ENCODE peak calls at places on chromosomes 7 and 10, in seven cellular contexts. One of them, this sample, is unnamed.

GRCh38 chr7:135744938-135745701 is 3.5 kb downstream of the FAM180A start:
- DNase-seq in pancreas: no peak
- DNase-seq in occipital lobe: no peak
- DNase-seq in GM10248: no peak
- DNase-seq in activated T-helper 1 cell treated with anti-CD3 and anti-CD28 coated beads, Interleukin-12 subunit alpha, Interleukin-12 subunit beta, Interleukin-2, Interleukin-4 antibody, amounts not matched to agents 30 ng/mL and 10 ng/mL and 1 ng/mL, durations not matched to agents 14 hours and 24 hours and 36 hours: no peak
- DNase-seq in HT1080: peak
- DNase-seq in stimulated activated CD4-positive, alpha-beta T cell treated with anti-CD3 and anti-CD28 coated beads, Interleukin-12 subunit alpha, Interleukin-12 subunit beta, amount 100 ng/mL, for 48 hours: no peak
- DNase-seq in this sample: no peak

GRCh38 chr7:15049157-15049556 is 146.6 kb upstream of the DGKB start:
- DNase-seq in pancreas: no peak
- DNase-seq in occipital lobe: no peak
- DNase-seq in GM10248: no peak
- DNase-seq in activated T-helper 1 cell treated with anti-CD3 and anti-CD28 coated beads, Interleukin-12 subunit alpha, Interleukin-12 subunit beta, Interleukin-2, Interleukin-4 antibody, amounts not matched to agents 30 ng/mL and 10 ng/mL and 1 ng/mL, durations not matched to agents 14 hours and 24 hours and 36 hours: no peak
- DNase-seq in HT1080: no peak
- DNase-seq in stimulated activated CD4-positive, alpha-beta T cell treated with anti-CD3 and anti-CD28 coated beads, Interleukin-12 subunit alpha, Interleukin-12 subunit beta, amount 100 ng/mL, for 48 hours: no peak
- DNase-seq in this sample: no peak

GRCh38 chr10:48557511-48558123 is 47.3 kb downstream of the ARHGAP22 start:
- DNase-seq in pancreas: no peak
- DNase-seq in occipital lobe: no peak
- DNase-seq in GM10248: no peak
- DNase-seq in activated T-helper 1 cell treated with anti-CD3 and anti-CD28 coated beads, Interleukin-12 subunit alpha, Interleukin-12 subunit beta, Interleukin-2, Interleukin-4 antibody, amounts not matched to agents 30 ng/mL and 10 ng/mL and 1 ng/mL, durations not matched to agents 14 hours and 24 hours and 36 hours: no peak
- DNase-seq in HT1080: no peak
- DNase-seq in stimulated activated CD4-positive, alpha-beta T cell treated with anti-CD3 and anti-CD28 coated beads, Interleukin-12 subunit alpha, Interleukin-12 subunit beta, amount 100 ng/mL, for 48 hours: no peak
- DNase-seq in this sample: no peak

GRCh38 chr7:36070230-36070629 is 82.8 kb upstream of the EEPD1 start:
- DNase-seq in pancreas: no peak
- DNase-seq in occipital lobe: no peak
- DNase-seq in GM10248: no peak
- DNase-seq in activated T-helper 1 cell treated with anti-CD3 and anti-CD28 coated beads, Interleukin-12 subunit alpha, Interleukin-12 subunit beta, Interleukin-2, Interleukin-4 antibody, amounts not matched to agents 30 ng/mL and 10 ng/mL and 1 ng/mL, durations not matched to agents 14 hours and 24 hours and 36 hours: no peak
- DNase-seq in HT1080: no peak
- DNase-seq in stimulated activated CD4-positive, alpha-beta T cell treated with anti-CD3 and anti-CD28 coated beads, Interleukin-12 subunit alpha, Interleukin-12 subunit beta, amount 100 ng/mL, for 48 hours: no peak
- DNase-seq in this sample: no peak

GRCh38 chr10:42952358-42952757 is 124.5 kb upstream of the RET start:
- DNase-seq in pancreas: peak
- DNase-seq in occipital lobe: no peak
- DNase-seq in GM10248: no peak
- DNase-seq in activated T-helper 1 cell treated with anti-CD3 and anti-CD28 coated beads, Interleukin-12 subunit alpha, Interleukin-12 subunit beta, Interleukin-2, Interleukin-4 antibody, amounts not matched to agents 30 ng/mL and 10 ng/mL and 1 ng/mL, durations not matched to agents 14 hours and 24 hours and 36 hours: no peak
- DNase-seq in HT1080: peak
- DNase-seq in stimulated activated CD4-positive, alpha-beta T cell treated with anti-CD3 and anti-CD28 coated beads, Interleukin-12 subunit alpha, Interleukin-12 subunit beta, amount 100 ng/mL, for 48 hours: no peak
- DNase-seq in this sample: no peak

GRCh38 chr10:121282264-121282663 is 316.0 kb downstream of the FGFR2 start:
- DNase-seq in pancreas: no peak
- DNase-seq in occipital lobe: no peak
- DNase-seq in GM10248: no peak
- DNase-seq in activated T-helper 1 cell treated with anti-CD3 and anti-CD28 coated beads, Interleukin-12 subunit alpha, Interleukin-12 subunit beta, Interleukin-2, Interleukin-4 antibody, amounts not matched to agents 30 ng/mL and 10 ng/mL and 1 ng/mL, durations not matched to agents 14 hours and 24 hours and 36 hours: no peak
- DNase-seq in HT1080: no peak
- DNase-seq in stimulated activated CD4-positive, alpha-beta T cell treated with anti-CD3 and anti-CD28 coated beads, Interleukin-12 subunit alpha, Interleukin-12 subunit beta, amount 100 ng/mL, for 48 hours: no peak
- DNase-seq in this sample: no peak

GRCh38 chr7:112207106-112207592 is 654 bp downstream of the ZNF277 start:
- DNase-seq in pancreas: no peak
- DNase-seq in occipital lobe: no peak
- DNase-seq in GM10248: peak
- DNase-seq in activated T-helper 1 cell treated with anti-CD3 and anti-CD28 coated beads, Interleukin-12 subunit alpha, Interleukin-12 subunit beta, Interleukin-2, Interleukin-4 antibody, amounts not matched to agents 30 ng/mL and 10 ng/mL and 1 ng/mL, durations not matched to agents 14 hours and 24 hours and 36 hours: no peak
- DNase-seq in HT1080: no peak
- DNase-seq in stimulated activated CD4-positive, alpha-beta T cell treated with anti-CD3 and anti-CD28 coated beads, Interleukin-12 subunit alpha, Interleukin-12 subunit beta, amount 100 ng/mL, for 48 hours: no peak
- DNase-seq in this sample: peak

GRCh38 chr7:141369422-141369821 is 181.8 kb upstream of the AGK start:
- DNase-seq in pancreas: no peak
- DNase-seq in occipital lobe: no peak
- DNase-seq in GM10248: no peak
- DNase-seq in activated T-helper 1 cell treated with anti-CD3 and anti-CD28 coated beads, Interleukin-12 subunit alpha, Interleukin-12 subunit beta, Interleukin-2, Interleukin-4 antibody, amounts not matched to agents 30 ng/mL and 10 ng/mL and 1 ng/mL, durations not matched to agents 14 hours and 24 hours and 36 hours: no peak
- DNase-seq in HT1080: no peak
- DNase-seq in stimulated activated CD4-positive, alpha-beta T cell treated with anti-CD3 and anti-CD28 coated beads, Interleukin-12 subunit alpha, Interleukin-12 subunit beta, amount 100 ng/mL, for 48 hours: no peak
- DNase-seq in this sample: no peak

GRCh38 chr10:132971448-132972148 is 29.2 kb upstream of the CFAP46 start:
- DNase-seq in pancreas: peak
- DNase-seq in occipital lobe: no peak
- DNase-seq in GM10248: no peak
- DNase-seq in activated T-helper 1 cell treated with anti-CD3 and anti-CD28 coated beads, Interleukin-12 subunit alpha, Interleukin-12 subunit beta, Interleukin-2, Interleukin-4 antibody, amounts not matched to agents 30 ng/mL and 10 ng/mL and 1 ng/mL, durations not matched to agents 14 hours and 24 hours and 36 hours: no peak
- DNase-seq in HT1080: no peak
- DNase-seq in stimulated activated CD4-positive, alpha-beta T cell treated with anti-CD3 and anti-CD28 coated beads, Interleukin-12 subunit alpha, Interleukin-12 subunit beta, amount 100 ng/mL, for 48 hours: no peak
- DNase-seq in this sample: no peak

GRCh38 chr10:6020806-6021205 is 41.4 kb downstream of the IL2RA start:
- DNase-seq in pancreas: no peak
- DNase-seq in occipital lobe: no peak
- DNase-seq in GM10248: no peak
- DNase-seq in activated T-helper 1 cell treated with anti-CD3 and anti-CD28 coated beads, Interleukin-12 subunit alpha, Interleukin-12 subunit beta, Interleukin-2, Interleukin-4 antibody, amounts not matched to agents 30 ng/mL and 10 ng/mL and 1 ng/mL, durations not matched to agents 14 hours and 24 hours and 36 hours: no peak
- DNase-seq in HT1080: no peak
- DNase-seq in stimulated activated CD4-positive, alpha-beta T cell treated with anti-CD3 and anti-CD28 coated beads, Interleukin-12 subunit alpha, Interleukin-12 subunit beta, amount 100 ng/mL, for 48 hours: no peak
- DNase-seq in this sample: no peak

GRCh38 chr10:128642502-128642901 is 516.3 kb upstream of the MKI67 start:
- DNase-seq in pancreas: no peak
- DNase-seq in occipital lobe: no peak
- DNase-seq in GM10248: no peak
- DNase-seq in activated T-helper 1 cell treated with anti-CD3 and anti-CD28 coated beads, Interleukin-12 subunit alpha, Interleukin-12 subunit beta, Interleukin-2, Interleukin-4 antibody, amounts not matched to agents 30 ng/mL and 10 ng/mL and 1 ng/mL, durations not matched to agents 14 hours and 24 hours and 36 hours: no peak
- DNase-seq in HT1080: peak
- DNase-seq in stimulated activated CD4-positive, alpha-beta T cell treated with anti-CD3 and anti-CD28 coated beads, Interleukin-12 subunit alpha, Interleukin-12 subunit beta, amount 100 ng/mL, for 48 hours: no peak
- DNase-seq in this sample: no peak

GRCh38 chr10:24952146-24952700 is at the start of gene PRTFDC1:
- DNase-seq in pancreas: peak
- DNase-seq in occipital lobe: peak
- DNase-seq in GM10248: peak
- DNase-seq in activated T-helper 1 cell treated with anti-CD3 and anti-CD28 coated beads, Interleukin-12 subunit alpha, Interleukin-12 subunit beta, Interleukin-2, Interleukin-4 antibody, amounts not matched to agents 30 ng/mL and 10 ng/mL and 1 ng/mL, durations not matched to agents 14 hours and 24 hours and 36 hours: no peak
- DNase-seq in HT1080: no peak
- DNase-seq in stimulated activated CD4-positive, alpha-beta T cell treated with anti-CD3 and anti-CD28 coated beads, Interleukin-12 subunit alpha, Interleukin-12 subunit beta, amount 100 ng/mL, for 48 hours: peak
- DNase-seq in this sample: no peak

GRCh38 chr10:15254808-15255655 is 86.5 kb upstream of the NMT2 start:
- DNase-seq in pancreas: no peak
- DNase-seq in occipital lobe: peak
- DNase-seq in GM10248: no peak
- DNase-seq in activated T-helper 1 cell treated with anti-CD3 and anti-CD28 coated beads, Interleukin-12 subunit alpha, Interleukin-12 subunit beta, Interleukin-2, Interleukin-4 antibody, amounts not matched to agents 30 ng/mL and 10 ng/mL and 1 ng/mL, durations not matched to agents 14 hours and 24 hours and 36 hours: peak
- DNase-seq in HT1080: no peak
- DNase-seq in stimulated activated CD4-positive, alpha-beta T cell treated with anti-CD3 and anti-CD28 coated beads, Interleukin-12 subunit alpha, Interleukin-12 subunit beta, amount 100 ng/mL, for 48 hours: no peak
- DNase-seq in this sample: no peak

GRCh38 chr7:139431459-139431858 is 52.0 kb downstream of the KLRG2 start:
- DNase-seq in pancreas: no peak
- DNase-seq in occipital lobe: no peak
- DNase-seq in GM10248: no peak
- DNase-seq in activated T-helper 1 cell treated with anti-CD3 and anti-CD28 coated beads, Interleukin-12 subunit alpha, Interleukin-12 subunit beta, Interleukin-2, Interleukin-4 antibody, amounts not matched to agents 30 ng/mL and 10 ng/mL and 1 ng/mL, durations not matched to agents 14 hours and 24 hours and 36 hours: no peak
- DNase-seq in HT1080: no peak
- DNase-seq in stimulated activated CD4-positive, alpha-beta T cell treated with anti-CD3 and anti-CD28 coated beads, Interleukin-12 subunit alpha, Interleukin-12 subunit beta, amount 100 ng/mL, for 48 hours: no peak
- DNase-seq in this sample: peak

GRCh38 chr10:69750011-69750373 is 51.7 kb upstream of the COL13A1 start:
- DNase-seq in pancreas: no peak
- DNase-seq in occipital lobe: no peak
- DNase-seq in GM10248: no peak
- DNase-seq in activated T-helper 1 cell treated with anti-CD3 and anti-CD28 coated beads, Interleukin-12 subunit alpha, Interleukin-12 subunit beta, Interleukin-2, Interleukin-4 antibody, amounts not matched to agents 30 ng/mL and 10 ng/mL and 1 ng/mL, durations not matched to agents 14 hours and 24 hours and 36 hours: no peak
- DNase-seq in HT1080: no peak
- DNase-seq in stimulated activated CD4-positive, alpha-beta T cell treated with anti-CD3 and anti-CD28 coated beads, Interleukin-12 subunit alpha, Interleukin-12 subunit beta, amount 100 ng/mL, for 48 hours: no peak
- DNase-seq in this sample: peak

GRCh38 chr7:774161-775109 is 47.4 kb upstream of the PRKAR1B start:
- DNase-seq in pancreas: peak
- DNase-seq in occipital lobe: no peak
- DNase-seq in GM10248: peak
- DNase-seq in activated T-helper 1 cell treated with anti-CD3 and anti-CD28 coated beads, Interleukin-12 subunit alpha, Interleukin-12 subunit beta, Interleukin-2, Interleukin-4 antibody, amounts not matched to agents 30 ng/mL and 10 ng/mL and 1 ng/mL, durations not matched to agents 14 hours and 24 hours and 36 hours: peak
- DNase-seq in HT1080: peak
- DNase-seq in stimulated activated CD4-positive, alpha-beta T cell treated with anti-CD3 and anti-CD28 coated beads, Interleukin-12 subunit alpha, Interleukin-12 subunit beta, amount 100 ng/mL, for 48 hours: peak
- DNase-seq in this sample: peak

GRCh38 chr7:67662804-67663203 is 666.2 kb downstream of the TYW1 start:
- DNase-seq in pancreas: no peak
- DNase-seq in occipital lobe: no peak
- DNase-seq in GM10248: no peak
- DNase-seq in activated T-helper 1 cell treated with anti-CD3 and anti-CD28 coated beads, Interleukin-12 subunit alpha, Interleukin-12 subunit beta, Interleukin-2, Interleukin-4 antibody, amounts not matched to agents 30 ng/mL and 10 ng/mL and 1 ng/mL, durations not matched to agents 14 hours and 24 hours and 36 hours: no peak
- DNase-seq in HT1080: no peak
- DNase-seq in stimulated activated CD4-positive, alpha-beta T cell treated with anti-CD3 and anti-CD28 coated beads, Interleukin-12 subunit alpha, Interleukin-12 subunit beta, amount 100 ng/mL, for 48 hours: no peak
- DNase-seq in this sample: no peak

GRCh38 chr10:113486531-113486930 is 66.3 kb upstream of the HABP2 start:
- DNase-seq in pancreas: no peak
- DNase-seq in occipital lobe: no peak
- DNase-seq in GM10248: no peak
- DNase-seq in activated T-helper 1 cell treated with anti-CD3 and anti-CD28 coated beads, Interleukin-12 subunit alpha, Interleukin-12 subunit beta, Interleukin-2, Interleukin-4 antibody, amounts not matched to agents 30 ng/mL and 10 ng/mL and 1 ng/mL, durations not matched to agents 14 hours and 24 hours and 36 hours: no peak
- DNase-seq in HT1080: no peak
- DNase-seq in stimulated activated CD4-positive, alpha-beta T cell treated with anti-CD3 and anti-CD28 coated beads, Interleukin-12 subunit alpha, Interleukin-12 subunit beta, amount 100 ng/mL, for 48 hours: no peak
- DNase-seq in this sample: no peak

GRCh38 chr7:4076701-4077294 is 605.3 kb upstream of the FOXK1 start:
- DNase-seq in pancreas: no peak
- DNase-seq in occipital lobe: no peak
- DNase-seq in GM10248: no peak
- DNase-seq in activated T-helper 1 cell treated with anti-CD3 and anti-CD28 coated beads, Interleukin-12 subunit alpha, Interleukin-12 subunit beta, Interleukin-2, Interleukin-4 antibody, amounts not matched to agents 30 ng/mL and 10 ng/mL and 1 ng/mL, durations not matched to agents 14 hours and 24 hours and 36 hours: no peak
- DNase-seq in HT1080: no peak
- DNase-seq in stimulated activated CD4-positive, alpha-beta T cell treated with anti-CD3 and anti-CD28 coated beads, Interleukin-12 subunit alpha, Interleukin-12 subunit beta, amount 100 ng/mL, for 48 hours: no peak
- DNase-seq in this sample: no peak

GRCh38 chr7:46115410-46115809 is 194.3 kb upstream of the IGFBP3 start:
- DNase-seq in pancreas: no peak
- DNase-seq in occipital lobe: no peak
- DNase-seq in GM10248: no peak
- DNase-seq in activated T-helper 1 cell treated with anti-CD3 and anti-CD28 coated beads, Interleukin-12 subunit alpha, Interleukin-12 subunit beta, Interleukin-2, Interleukin-4 antibody, amounts not matched to agents 30 ng/mL and 10 ng/mL and 1 ng/mL, durations not matched to agents 14 hours and 24 hours and 36 hours: no peak
- DNase-seq in HT1080: no peak
- DNase-seq in stimulated activated CD4-positive, alpha-beta T cell treated with anti-CD3 and anti-CD28 coated beads, Interleukin-12 subunit alpha, Interleukin-12 subunit beta, amount 100 ng/mL, for 48 hours: no peak
- DNase-seq in this sample: no peak

GRCh38 chr10:122173337-122173736 is 97.8 kb upstream of the BTBD16 start:
- DNase-seq in pancreas: no peak
- DNase-seq in occipital lobe: no peak
- DNase-seq in GM10248: no peak
- DNase-seq in activated T-helper 1 cell treated with anti-CD3 and anti-CD28 coated beads, Interleukin-12 subunit alpha, Interleukin-12 subunit beta, Interleukin-2, Interleukin-4 antibody, amounts not matched to agents 30 ng/mL and 10 ng/mL and 1 ng/mL, durations not matched to agents 14 hours and 24 hours and 36 hours: no peak
- DNase-seq in HT1080: no peak
- DNase-seq in stimulated activated CD4-positive, alpha-beta T cell treated with anti-CD3 and anti-CD28 coated beads, Interleukin-12 subunit alpha, Interleukin-12 subunit beta, amount 100 ng/mL, for 48 hours: no peak
- DNase-seq in this sample: no peak